ENCODE peak calls at places on chromosomes 13 and 19, in seven cellular contexts. G, P, V, R, M, E and B are unnamed samples. For H3K36me3, the result is how much of the 10 kb centered on the place peaks cover.

GRCh38 chr13:99628442-99628841 is 127.2 kb downstream of the TM9SF2 start:
- DNase-seq in G (no peak), P (no peak), V (no peak), R (no peak), M (no peak), E (no peak), B (no peak)

GRCh38 chr19:53389591-53390377 is 5.2 kb upstream of the ZNF765 start:
- DNase-seq in G (no peak), P (no peak), V (no peak), R (no peak), M (no peak), E (no peak), B (no peak)

GRCh38 chr13:47069133-47069532 is 172.3 kb upstream of the HTR2A start:
- DNase-seq in G (no peak), P (no peak), V (no peak), R (no peak), M (no peak), E (no peak), B (no peak)

GRCh38 chr13:30429721-30430694 is 7.7 kb downstream of the UBE2L5 start:
- DNase-seq in G (no peak), P (peak), V (no peak), R (no peak), M (no peak), E (no peak), B (no peak)

GRCh38 chr13:48875071-48875470 is 100.6 kb upstream of the FNDC3A start:
- DNase-seq in G (no peak), P (no peak), V (no peak), R (no peak), M (no peak), E (no peak), B (no peak)

GRCh38 chr19:11263726-11264125 is 1.4 kb upstream of the DOCK6 start:
- DNase-seq in G (no peak), P (no peak), V (no peak), R (no peak), M (no peak), E (no peak), B (no peak)

GRCh38 chr19:10602330-10603083 is 15.4 kb upstream of the AP1M2 start:
- DNase-seq in G (peak), P (peak), V (no peak), R (peak), M (peak), E (peak), B (peak)

GRCh38 chr19:50909240-50910070 is 1.7 kb downstream of the KLK4 start:
- DNase-seq in G (peak), P (peak), V (no peak), R (no peak), M (peak), E (peak), B (no peak)

GRCh38 chr19:38663957-38664502 is 16.6 kb downstream of the ACTN4 start:
- DNase-seq in G (peak), P (no peak), V (no peak), R (peak), M (no peak), E (no peak), B (no peak)

GRCh38 chr13:44040070-44040753 is 160.5 kb downstream of the LACC1 start:
- DNase-seq in G (no peak), P (no peak), V (no peak), R (no peak), M (no peak), E (no peak), B (no peak)

GRCh38 chr19:29904017-29904416 is 38.0 kb upstream of the URI1 start:
- DNase-seq in G (no peak), P (no peak), V (no peak), R (no peak), M (no peak), E (no peak), B (no peak)

GRCh38 chr13:65275838-65276630 is 1954.1 kb downstream of the PCDH9 start:
- DNase-seq in G (no peak), P (no peak), V (no peak), R (no peak), M (no peak), E (no peak), B (no peak)

GRCh38 chr19:2476451-2477140 is 669 bp downstream of the GADD45B start:
- DNase-seq in G (no peak), P (peak), V (no peak), R (peak), M (no peak), E (peak), B (no peak)

GRCh38 chr13:29994911-29995601 is 144.6 kb upstream of the UBL3 start:
- DNase-seq in G (no peak), P (no peak), V (no peak), R (no peak), M (no peak), E (no peak), B (no peak)

GRCh38 chr13:42001580-42001979 is 40.7 kb upstream of the VWA8 start:
- DNase-seq in G (no peak), P (no peak), V (no peak), R (no peak), M (no peak), E (no peak), B (no peak)

GRCh38 chr13:76845865-76846264 is 40.3 kb downstream of the KCTD12 start:
- DNase-seq in G (no peak), P (no peak), V (no peak), R (no peak), M (no peak), E (no peak), B (no peak)

GRCh38 chr13:110737555-110737954 is 24.1 kb downstream of the ING1 start:
- DNase-seq in G (no peak), P (no peak), V (no peak), R (no peak), M (no peak), E (no peak), B (no peak)

GRCh38 chr13:109610517-109610916 is 175.9 kb downstream of the IRS2 start:
- DNase-seq in G (no peak), P (no peak), V (no peak), R (peak), M (no peak), E (peak), B (no peak)

GRCh38 chr13:32164622-32165268 is 133.2 kb downstream of the FRY start:
- DNase-seq in G (no peak), P (peak), V (no peak), R (no peak), M (no peak), E (no peak), B (no peak)

GRCh38 chr13:52070929-52071523 is 46.5 kb downstream of the UTP14C start:
- DNase-seq in G (no peak), P (peak), V (no peak), R (no peak), M (no peak), E (no peak), B (no peak)

GRCh38 chr13:44045179-44045562 is 165.5 kb downstream of the LACC1 start:
- DNase-seq in G (no peak), P (no peak), V (no peak), R (no peak), M (no peak), E (no peak), B (no peak)

GRCh38 chr13:90238433-90238832 is 1109.1 kb upstream of the MIR17HG start:
- DNase-seq in G (no peak), P (no peak), V (no peak), R (no peak), M (no peak), E (no peak), B (no peak)

GRCh38 chr19:50409347-50409746 is 9.4 kb upstream of the SPIB start:
- DNase-seq in G (no peak), P (no peak), V (no peak), R (no peak), M (no peak), E (no peak), B (no peak)

GRCh38 chr19:54305141-54305540 is 7.8 kb downstream of the LILRA5 start:
- DNase-seq in G (no peak), P (no peak), V (no peak), R (no peak), M (no peak), E (no peak), B (no peak)

GRCh38 chr19:16449330-16449961 is 22.3 kb downstream of the EPS15L1 start:
- DNase-seq in G (no peak), P (no peak), V (no peak), R (no peak), M (no peak), E (no peak), B (no peak)

GRCh38 chr19:40523322-40524047 is 53.2 kb upstream of the SHKBP1 start:
- DNase-seq in G (no peak), P (peak), V (no peak), R (no peak), M (no peak), E (peak), B (no peak)

GRCh38 chr13:61536443-61536842 is 120.8 kb upstream of the PCDH20 start:
- DNase-seq in G (no peak), P (no peak), V (no peak), R (no peak), M (no peak), E (no peak), B (no peak)

GRCh38 chr13:83824561-83824960 is 57.7 kb downstream of the SLITRK1 start:
- DNase-seq in G (no peak), P (no peak), V (no peak), R (no peak), M (no peak), E (no peak), B (no peak)

GRCh38 chr13:46354143-46355087 is 32.6 kb downstream of the RUBCNL start:
- DNase-seq in G (no peak), P (peak), V (no peak), R (no peak), M (no peak), E (no peak), B (no peak)

DNA sequence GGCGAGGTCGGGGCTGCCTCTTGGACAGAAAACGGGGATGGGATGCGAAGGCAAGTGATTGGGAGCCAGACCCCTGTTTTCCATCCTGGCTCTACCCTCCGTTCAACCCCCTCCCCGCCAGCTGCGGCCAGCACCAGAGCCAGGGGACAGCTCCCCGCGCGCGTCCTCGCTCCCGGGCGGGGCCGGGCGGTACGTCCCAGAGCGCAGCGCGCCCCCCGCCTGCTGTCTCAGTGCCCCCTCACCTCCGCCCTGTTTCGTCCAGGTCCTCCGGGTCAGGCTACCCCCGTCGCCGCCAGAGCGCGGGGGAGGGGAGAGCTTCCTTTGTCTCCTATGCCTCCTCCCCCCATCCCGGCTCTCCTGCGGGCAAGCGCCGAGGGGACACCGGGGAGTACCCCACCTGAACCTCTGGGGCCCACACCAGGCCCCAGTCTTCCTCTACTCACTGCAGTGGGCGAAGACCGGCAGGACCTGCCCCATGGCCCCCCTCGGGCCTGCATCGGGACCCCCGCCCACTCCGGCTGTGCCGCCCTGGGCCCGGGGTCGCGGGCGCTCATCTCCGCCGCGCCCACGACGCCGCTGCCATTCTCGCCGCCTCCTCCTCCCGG is 396 bp downstream of the RTN2 start:
- DNase-seq in G (no peak), P (peak), V (no peak), R (no peak), M (no peak), E (no peak), B (peak)
- TF ChIP-seq POLR2AphosphoS5 in G (no peak), P (no peak), V (no peak), R (no peak), M (no peak), E (no peak), B (no peak)

GRCh38 chr19:1271528-1272422 is 2.6 kb downstream of the CIRBP start:
- DNase-seq in G (no peak), P (no peak), V (no peak), R (peak), M (peak), E (no peak), B (no peak)
- H3K27ac ChIP-seq in G (peak), P (no peak), V (peak), R (peak), M (peak), E (peak), B (peak)

DNA sequence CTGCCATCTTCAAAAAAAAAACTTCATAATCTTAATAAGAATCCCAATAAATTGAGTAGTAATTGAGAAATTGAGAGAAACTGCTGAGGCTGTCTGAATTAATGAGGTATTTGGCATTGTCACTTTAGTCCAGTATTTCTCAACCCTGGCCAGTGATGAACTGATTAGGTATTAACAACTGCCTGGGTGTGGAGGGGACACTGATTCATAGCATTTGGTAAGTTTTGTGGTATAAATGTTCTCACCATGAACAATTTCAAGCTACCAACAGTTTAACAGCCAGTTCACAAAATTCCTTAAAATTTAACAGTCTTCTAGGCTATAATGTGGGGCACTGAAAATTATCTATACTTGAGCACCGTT is 18.3 kb downstream of the GPC6 start:
- DNase-seq in G (no peak), P (no peak), V (no peak), R (no peak), M (no peak), E (no peak), B (no peak)
- H3K36me3 ChIP-seq in G (under half), P (under half), V (under half), R (under half), M (under half), E (under half), B (under half)

DNA sequence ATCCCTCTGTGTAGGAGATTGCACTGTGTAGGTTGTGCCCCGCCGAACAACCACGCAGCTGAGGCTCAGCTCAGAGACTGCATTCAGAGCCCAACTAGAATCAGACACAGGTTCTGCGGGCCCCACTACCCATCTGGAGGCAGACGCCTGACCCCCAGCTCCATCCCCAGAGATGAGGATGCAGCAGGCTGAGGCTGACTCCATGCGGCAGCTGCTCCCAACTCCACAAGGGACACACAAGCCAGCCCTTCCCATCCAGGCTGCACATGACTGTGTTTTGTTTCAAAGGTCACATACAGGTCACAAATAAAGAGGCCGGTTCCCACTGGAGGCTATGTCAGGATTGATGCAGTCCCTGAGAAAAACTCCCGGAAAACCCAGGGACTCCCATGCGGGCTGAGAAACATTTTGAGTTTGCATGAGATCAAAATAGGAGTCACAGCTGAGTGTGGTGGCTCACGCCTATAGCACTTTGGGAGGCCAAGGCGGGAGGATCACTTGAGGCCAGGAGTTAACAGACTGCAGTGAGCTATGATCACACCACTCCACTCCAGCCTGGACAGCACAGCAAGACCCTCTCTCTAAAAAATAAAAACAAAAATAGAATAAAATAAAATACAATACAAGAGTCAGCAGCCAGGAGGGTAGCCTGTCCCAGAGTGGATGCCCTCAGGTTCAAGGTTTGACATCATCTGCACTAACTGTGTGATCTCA is 14.0 kb downstream of the ELL start:
- DNase-seq in G (no peak), P (peak), V (no peak), R (peak), M (no peak), E (no peak), B (no peak)
- TF ChIP-seq POLR2AphosphoS5 in G (no peak), P (no peak), V (peak), R (no peak), M (no peak), E (no peak), B (no peak)

GRCh38 chr19:52010674-52011073 is 2.7 kb upstream of the ZNF615 start:
- DNase-seq in G (no peak), P (no peak), V (no peak), R (no peak), M (no peak), E (no peak), B (no peak)

GRCh38 chr19:52007805-52008557 is at the start of gene ZNF615:
- DNase-seq in G (peak), P (peak), V (no peak), R (peak), M (peak), E (peak), B (peak)

GRCh38 chr19:52007436-52007804 is 591 bp downstream of the ZNF615 start:
- DNase-seq in G (no peak), P (no peak), V (no peak), R (no peak), M (no peak), E (no peak), B (no peak)
- H3K27ac ChIP-seq in G (peak), P (no peak), V (peak), R (peak), M (peak), E (peak), B (peak)

DNA sequence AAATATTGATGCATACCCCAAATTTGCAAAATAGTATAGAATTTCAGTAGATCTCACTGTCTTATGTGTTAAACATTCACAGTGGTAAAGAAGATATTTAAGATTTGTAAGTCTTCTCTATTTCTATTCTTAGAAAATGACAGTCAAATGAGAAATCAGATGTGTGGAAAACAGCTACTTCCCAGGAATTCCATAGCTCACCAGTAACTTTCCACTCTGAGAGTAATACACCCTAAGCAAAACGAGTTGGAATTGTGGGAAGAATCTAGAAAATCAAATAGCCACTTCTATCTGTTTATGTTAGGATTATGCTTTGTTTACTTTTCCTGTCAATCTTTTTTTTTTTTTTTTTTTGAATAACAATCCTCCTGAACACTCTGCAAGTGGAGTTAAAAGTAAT is 69.1 kb downstream of the FLT1 start:
- DNase-seq in G (no peak), P (no peak), V (no peak), R (no peak), M (no peak), E (no peak), B (no peak)
- H3K36me3 ChIP-seq in G (under half), P (under half), V (under half), R (under half), M (under half), E (under half), B (under half)

GRCh38 chr13:113585828-113586355 is 1.3 kb downstream of the TFDP1 start:
- DNase-seq in G (no peak), P (no peak), V (peak), R (peak), M (no peak), E (peak), B (peak)

GRCh38 chr13:113584870-113585671 is 518 bp downstream of the TFDP1 start:
- DNase-seq in G (no peak), P (no peak), V (peak), R (peak), M (no peak), E (peak), B (peak)

GRCh38 chr13:113581871-113582270 is 2.7 kb upstream of the TFDP1 start:
- DNase-seq in G (no peak), P (no peak), V (peak), R (no peak), M (no peak), E (no peak), B (peak)

GRCh38 chr13:113582841-113583631 is 1.5 kb upstream of the TFDP1 start:
- DNase-seq in G (no peak), P (no peak), V (peak), R (peak), M (no peak), E (peak), B (no peak)

GRCh38 chr13:113584205-113584869 is at the start of gene TFDP1:
- DNase-seq in G (no peak), P (peak), V (peak), R (peak), M (peak), E (peak), B (peak)
- TF ChIP-seq POLR2AphosphoS5 in G (no peak), P (peak), V (no peak), R (no peak), M (peak), E (no peak), B (no peak)